ENCODE peak calls at places on chromosomes 1 and 21, in seven cellular contexts. One of them, this sample, is unnamed.

GRCh38 chr1:155079487-155080249 is 1.0 kb downstream of the EFNA3 start:
- DNase-seq in activated gamma-delta T cell: peak
- DNase-seq in NB4: peak
- DNase-seq in WTC11: no peak
- DNase-seq in RCC 7860: no peak
- DNase-seq in GM12865: no peak
- DNase-seq in stimulated activated naive B cell treated with anti-CD40 and anti-IgM and Interleukin-4, amounts not matched to agents 10 μg/mL and 1 μg/mL and 100 μg/mL, for 72 hours: no peak
- DNase-seq in this sample: no peak

GRCh38 chr1:226656201-226656600 is 82.9 kb downstream of the ITPKB start:
- DNase-seq in activated gamma-delta T cell: no peak
- DNase-seq in NB4: no peak
- DNase-seq in WTC11: no peak
- DNase-seq in RCC 7860: no peak
- DNase-seq in GM12865: no peak
- DNase-seq in stimulated activated naive B cell treated with anti-CD40 and anti-IgM and Interleukin-4, amounts not matched to agents 10 μg/mL and 1 μg/mL and 100 μg/mL, for 72 hours: no peak
- DNase-seq in this sample: no peak

GRCh38 chr1:153652795-153653507 is 5.6 kb upstream of the SNAPIN start:
- DNase-seq in activated gamma-delta T cell: no peak
- DNase-seq in NB4: no peak
- DNase-seq in WTC11: no peak
- DNase-seq in RCC 7860: peak
- DNase-seq in GM12865: no peak
- DNase-seq in stimulated activated naive B cell treated with anti-CD40 and anti-IgM and Interleukin-4, amounts not matched to agents 10 μg/mL and 1 μg/mL and 100 μg/mL, for 72 hours: no peak
- DNase-seq in this sample: no peak

GRCh38 chr1:167404908-167405307 is 113.4 kb downstream of the CD247 start:
- DNase-seq in activated gamma-delta T cell: no peak
- DNase-seq in NB4: no peak
- DNase-seq in WTC11: no peak
- DNase-seq in RCC 7860: no peak
- DNase-seq in GM12865: no peak
- DNase-seq in stimulated activated naive B cell treated with anti-CD40 and anti-IgM and Interleukin-4, amounts not matched to agents 10 μg/mL and 1 μg/mL and 100 μg/mL, for 72 hours: no peak
- DNase-seq in this sample: no peak

GRCh38 chr21:36966846-36967657 is 583 bp upstream of the HLCS start:
- DNase-seq in activated gamma-delta T cell: no peak
- DNase-seq in NB4: peak
- DNase-seq in WTC11: peak
- DNase-seq in RCC 7860: no peak
- DNase-seq in GM12865: no peak
- DNase-seq in stimulated activated naive B cell treated with anti-CD40 and anti-IgM and Interleukin-4, amounts not matched to agents 10 μg/mL and 1 μg/mL and 100 μg/mL, for 72 hours: no peak
- DNase-seq in this sample: no peak

GRCh38 chr1:31593136-31593665 is 16.9 kb downstream of the TINAGL1 start:
- DNase-seq in activated gamma-delta T cell: no peak
- DNase-seq in NB4: no peak
- DNase-seq in WTC11: no peak
- DNase-seq in RCC 7860: no peak
- DNase-seq in GM12865: no peak
- DNase-seq in stimulated activated naive B cell treated with anti-CD40 and anti-IgM and Interleukin-4, amounts not matched to agents 10 μg/mL and 1 μg/mL and 100 μg/mL, for 72 hours: no peak
- DNase-seq in this sample: no peak

GRCh38 chr1:209101106-209101505 is 482.4 kb upstream of the CAMK1G start:
- DNase-seq in activated gamma-delta T cell: no peak
- DNase-seq in NB4: no peak
- DNase-seq in WTC11: no peak
- DNase-seq in RCC 7860: no peak
- DNase-seq in GM12865: no peak
- DNase-seq in stimulated activated naive B cell treated with anti-CD40 and anti-IgM and Interleukin-4, amounts not matched to agents 10 μg/mL and 1 μg/mL and 100 μg/mL, for 72 hours: no peak
- DNase-seq in this sample: no peak

GRCh38 chr1:39635205-39635870 is 4.1 kb downstream of the HEYL start:
- DNase-seq in activated gamma-delta T cell: no peak
- DNase-seq in NB4: no peak
- DNase-seq in WTC11: no peak
- DNase-seq in RCC 7860: no peak
- DNase-seq in GM12865: no peak
- DNase-seq in stimulated activated naive B cell treated with anti-CD40 and anti-IgM and Interleukin-4, amounts not matched to agents 10 μg/mL and 1 μg/mL and 100 μg/mL, for 72 hours: no peak
- DNase-seq in this sample: no peak

GRCh38 chr21:24208562-24209260 is 1398.6 kb downstream of the MRPL39 start:
- DNase-seq in activated gamma-delta T cell: no peak
- DNase-seq in NB4: no peak
- DNase-seq in WTC11: no peak
- DNase-seq in RCC 7860: no peak
- DNase-seq in GM12865: no peak
- DNase-seq in stimulated activated naive B cell treated with anti-CD40 and anti-IgM and Interleukin-4, amounts not matched to agents 10 μg/mL and 1 μg/mL and 100 μg/mL, for 72 hours: no peak
- DNase-seq in this sample: no peak

GRCh38 chr1:155909894-155910293 is 1.3 kb downstream of the RIT1 start:
- DNase-seq in activated gamma-delta T cell: no peak
- DNase-seq in NB4: peak
- DNase-seq in WTC11: no peak
- DNase-seq in RCC 7860: peak
- DNase-seq in GM12865: no peak
- DNase-seq in stimulated activated naive B cell treated with anti-CD40 and anti-IgM and Interleukin-4, amounts not matched to agents 10 μg/mL and 1 μg/mL and 100 μg/mL, for 72 hours: no peak
- DNase-seq in this sample: no peak

GRCh38 chr1:5389101-5389885 is 602.9 kb downstream of the NPHP4 start:
- DNase-seq in activated gamma-delta T cell: no peak
- DNase-seq in NB4: no peak
- DNase-seq in WTC11: no peak
- DNase-seq in RCC 7860: no peak
- DNase-seq in GM12865: no peak
- DNase-seq in stimulated activated naive B cell treated with anti-CD40 and anti-IgM and Interleukin-4, amounts not matched to agents 10 μg/mL and 1 μg/mL and 100 μg/mL, for 72 hours: no peak
- DNase-seq in this sample: no peak

GRCh38 chr1:21590116-21590905 is 78.8 kb downstream of the RAP1GAP start:
- DNase-seq in activated gamma-delta T cell: no peak
- DNase-seq in NB4: no peak
- DNase-seq in WTC11: no peak
- DNase-seq in RCC 7860: no peak
- DNase-seq in GM12865: no peak
- DNase-seq in stimulated activated naive B cell treated with anti-CD40 and anti-IgM and Interleukin-4, amounts not matched to agents 10 μg/mL and 1 μg/mL and 100 μg/mL, for 72 hours: no peak
- DNase-seq in this sample: no peak

GRCh38 chr1:8010080-8010664 is 15.9 kb downstream of the ERRFI1 start:
- DNase-seq in activated gamma-delta T cell: no peak
- DNase-seq in NB4: no peak
- DNase-seq in WTC11: no peak
- DNase-seq in RCC 7860: no peak
- DNase-seq in GM12865: no peak
- DNase-seq in stimulated activated naive B cell treated with anti-CD40 and anti-IgM and Interleukin-4, amounts not matched to agents 10 μg/mL and 1 μg/mL and 100 μg/mL, for 72 hours: no peak
- DNase-seq in this sample: no peak

GRCh38 chr1:225825606-225826005 is 15.7 kb downstream of the EPHX1 start:
- DNase-seq in activated gamma-delta T cell: no peak
- DNase-seq in NB4: no peak
- DNase-seq in WTC11: no peak
- DNase-seq in RCC 7860: no peak
- DNase-seq in GM12865: no peak
- DNase-seq in stimulated activated naive B cell treated with anti-CD40 and anti-IgM and Interleukin-4, amounts not matched to agents 10 μg/mL and 1 μg/mL and 100 μg/mL, for 72 hours: no peak
- DNase-seq in this sample: no peak

GRCh38 chr1:29171089-29171488 is 10.6 kb downstream of the SRSF4 start:
- DNase-seq in activated gamma-delta T cell: no peak
- DNase-seq in NB4: peak
- DNase-seq in WTC11: no peak
- DNase-seq in RCC 7860: no peak
- DNase-seq in GM12865: no peak
- DNase-seq in stimulated activated naive B cell treated with anti-CD40 and anti-IgM and Interleukin-4, amounts not matched to agents 10 μg/mL and 1 μg/mL and 100 μg/mL, for 72 hours: no peak
- DNase-seq in this sample: no peak

GRCh38 chr1:55154616-55155015 is 60.5 kb downstream of the USP24 start:
- DNase-seq in activated gamma-delta T cell: no peak
- DNase-seq in NB4: no peak
- DNase-seq in WTC11: no peak
- DNase-seq in RCC 7860: no peak
- DNase-seq in GM12865: no peak
- DNase-seq in stimulated activated naive B cell treated with anti-CD40 and anti-IgM and Interleukin-4, amounts not matched to agents 10 μg/mL and 1 μg/mL and 100 μg/mL, for 72 hours: no peak
- DNase-seq in this sample: no peak

GRCh38 chr1:111856411-111857135 is 100.9 kb downstream of the DDX20 start:
- DNase-seq in activated gamma-delta T cell: no peak
- DNase-seq in NB4: no peak
- DNase-seq in WTC11: no peak
- DNase-seq in RCC 7860: no peak
- DNase-seq in GM12865: no peak
- DNase-seq in stimulated activated naive B cell treated with anti-CD40 and anti-IgM and Interleukin-4, amounts not matched to agents 10 μg/mL and 1 μg/mL and 100 μg/mL, for 72 hours: no peak
- DNase-seq in this sample: no peak

GRCh38 chr1:177490786-177491185 is 320.0 kb downstream of the BRINP2 start:
- DNase-seq in activated gamma-delta T cell: no peak
- DNase-seq in NB4: no peak
- DNase-seq in WTC11: no peak
- DNase-seq in RCC 7860: no peak
- DNase-seq in GM12865: no peak
- DNase-seq in stimulated activated naive B cell treated with anti-CD40 and anti-IgM and Interleukin-4, amounts not matched to agents 10 μg/mL and 1 μg/mL and 100 μg/mL, for 72 hours: no peak
- DNase-seq in this sample: no peak

GRCh38 chr1:170010443-170010842 is 64.1 kb downstream of the KIFAP3 start:
- DNase-seq in activated gamma-delta T cell: no peak
- DNase-seq in NB4: peak
- DNase-seq in WTC11: peak
- DNase-seq in RCC 7860: no peak
- DNase-seq in GM12865: peak
- DNase-seq in stimulated activated naive B cell treated with anti-CD40 and anti-IgM and Interleukin-4, amounts not matched to agents 10 μg/mL and 1 μg/mL and 100 μg/mL, for 72 hours: no peak
- DNase-seq in this sample: no peak

GRCh38 chr1:231778009-231778719 is 151.6 kb downstream of the DISC1 start:
- DNase-seq in activated gamma-delta T cell: no peak
- DNase-seq in NB4: no peak
- DNase-seq in WTC11: no peak
- DNase-seq in RCC 7860: no peak
- DNase-seq in GM12865: no peak
- DNase-seq in stimulated activated naive B cell treated with anti-CD40 and anti-IgM and Interleukin-4, amounts not matched to agents 10 μg/mL and 1 μg/mL and 100 μg/mL, for 72 hours: no peak
- DNase-seq in this sample: peak

GRCh38 chr21:35697321-35697808 is 363.0 kb downstream of the SETD4 start:
- DNase-seq in activated gamma-delta T cell: no peak
- DNase-seq in NB4: no peak
- DNase-seq in WTC11: no peak
- DNase-seq in RCC 7860: no peak
- DNase-seq in GM12865: peak
- DNase-seq in stimulated activated naive B cell treated with anti-CD40 and anti-IgM and Interleukin-4, amounts not matched to agents 10 μg/mL and 1 μg/mL and 100 μg/mL, for 72 hours: no peak
- DNase-seq in this sample: peak

GRCh38 chr21:42991992-42992740 is 17.8 kb downstream of the PKNOX1 start:
- DNase-seq in activated gamma-delta T cell: no peak
- DNase-seq in NB4: peak
- DNase-seq in WTC11: no peak
- DNase-seq in RCC 7860: peak
- DNase-seq in GM12865: peak
- DNase-seq in stimulated activated naive B cell treated with anti-CD40 and anti-IgM and Interleukin-4, amounts not matched to agents 10 μg/mL and 1 μg/mL and 100 μg/mL, for 72 hours: no peak
- DNase-seq in this sample: peak

GRCh38 chr1:201696217-201696761 is 132.7 kb upstream of the IPO9 start:
- DNase-seq in activated gamma-delta T cell: no peak
- DNase-seq in NB4: no peak
- DNase-seq in WTC11: no peak
- DNase-seq in RCC 7860: peak
- DNase-seq in GM12865: no peak
- DNase-seq in stimulated activated naive B cell treated with anti-CD40 and anti-IgM and Interleukin-4, amounts not matched to agents 10 μg/mL and 1 μg/mL and 100 μg/mL, for 72 hours: no peak
- DNase-seq in this sample: peak

GRCh38 chr21:16910435-16911165 is 602.2 kb upstream of the CXADR start:
- DNase-seq in activated gamma-delta T cell: no peak
- DNase-seq in NB4: no peak
- DNase-seq in WTC11: no peak
- DNase-seq in RCC 7860: no peak
- DNase-seq in GM12865: no peak
- DNase-seq in stimulated activated naive B cell treated with anti-CD40 and anti-IgM and Interleukin-4, amounts not matched to agents 10 μg/mL and 1 μg/mL and 100 μg/mL, for 72 hours: no peak
- DNase-seq in this sample: no peak

GRCh38 chr21:43331962-43332458 is 94.9 kb downstream of the SIK1 start:
- DNase-seq in activated gamma-delta T cell: no peak
- DNase-seq in NB4: no peak
- DNase-seq in WTC11: no peak
- DNase-seq in RCC 7860: no peak
- DNase-seq in GM12865: no peak
- DNase-seq in stimulated activated naive B cell treated with anti-CD40 and anti-IgM and Interleukin-4, amounts not matched to agents 10 μg/mL and 1 μg/mL and 100 μg/mL, for 72 hours: no peak
- DNase-seq in this sample: no peak

GRCh38 chr21:28737671-28738279 is 254.9 kb downstream of the LTN1 start:
- DNase-seq in activated gamma-delta T cell: no peak
- DNase-seq in NB4: no peak
- DNase-seq in WTC11: no peak
- DNase-seq in RCC 7860: no peak
- DNase-seq in GM12865: no peak
- DNase-seq in stimulated activated naive B cell treated with anti-CD40 and anti-IgM and Interleukin-4, amounts not matched to agents 10 μg/mL and 1 μg/mL and 100 μg/mL, for 72 hours: no peak
- DNase-seq in this sample: no peak

GRCh38 chr1:18581420-18581880 is 49.2 kb upstream of the PAX7 start:
- DNase-seq in activated gamma-delta T cell: no peak
- DNase-seq in NB4: peak
- DNase-seq in WTC11: peak
- DNase-seq in RCC 7860: no peak
- DNase-seq in GM12865: peak
- DNase-seq in stimulated activated naive B cell treated with anti-CD40 and anti-IgM and Interleukin-4, amounts not matched to agents 10 μg/mL and 1 μg/mL and 100 μg/mL, for 72 hours: peak
- DNase-seq in this sample: no peak

This sample was measured in lung.